ENCODE peak calls at places on chromosomes 5 and 9, in nine cellular contexts. R is Panc1; A is GM12864; U is CD4-positive, alpha-beta T cell; Q is lower lobe of right lung; W is brain microvascular endothelial cell; H is gastrocnemius medialis; I is AG09319; S is AG10803. M is an unnamed sample.

GRCh38 chr5:141800629-141801028 is 77.6 kb downstream of the PCDH1 start:
- DNase-seq in R (no peak), A (no peak), U (no peak), Q (no peak), W (no peak), H (no peak), I (peak; percentile 2), S (peak; percentile 15), M (no peak)

GRCh38 chr5:15850939-15851341 is 328.7 kb downstream of the MARCHF11 start:
- DNase-seq in R (no peak), A (no peak), U (no peak), Q (no peak), W (no peak), H (no peak), I (no peak), S (no peak), M (no peak)

GRCh38 chr5:154271936-154272514 is 81.5 kb downstream of the GALNT10 start:
- DNase-seq in R (no peak), A (no peak), U (no peak), Q (no peak), W (no peak), H (no peak), I (no peak), S (no peak), M (no peak)

GRCh38 chr5:175513726-175514125 is 35.4 kb downstream of the SFXN1 start:
- DNase-seq in R (no peak), A (no peak), U (no peak), Q (no peak), W (no peak), H (no peak), I (no peak), S (no peak), M (no peak)

GRCh38 chr9:86042226-86042625 is 57.1 kb downstream of the GOLM1 start:
- DNase-seq in R (no peak), A (no peak), U (no peak), Q (no peak), W (no peak), H (no peak), I (no peak), S (no peak), M (no peak)

GRCh38 chr5:148145916-148146315 is 22.4 kb upstream of the SPINK14 start:
- DNase-seq in R (no peak), A (no peak), U (no peak), Q (no peak), W (no peak), H (no peak), I (no peak), S (no peak), M (no peak)

GRCh38 chr9:118189615-118190014 is 485.4 kb downstream of the TLR4 start:
- DNase-seq in R (no peak), A (no peak), U (no peak), Q (no peak), W (no peak), H (no peak), I (no peak), S (no peak), M (no peak)

GRCh38 chr5:124619121-124619520 is 127.3 kb downstream of the ZNF608 start:
- DNase-seq in R (no peak), A (no peak), U (no peak), Q (no peak), W (no peak), H (no peak), I (no peak), S (no peak), M (no peak)

GRCh38 chr9:21660976-21661375 is 141.5 kb upstream of the MTAP start:
- DNase-seq in R (no peak), A (no peak), U (no peak), Q (no peak), W (no peak), H (no peak), I (peak; percentile 59), S (peak; percentile 61), M (no peak)
- TF ChIP-seq CTCF in R (no peak), A (no peak), U (no peak), Q (no peak), W (no peak), H (no peak), I (no peak), S (no peak), M (no peak)

GRCh38 chr5:59525310-59525709 is 368.2 kb downstream of the PDE4D start:
- DNase-seq in R (no peak), A (no peak), U (no peak), Q (no peak), W (no peak), H (no peak), I (no peak), S (no peak), M (no peak)

GRCh38 chr5:59528226-59528862 is 365.2 kb downstream of the PDE4D start:
- DNase-seq in R (no peak), A (no peak), U (no peak), Q (no peak), W (no peak), H (no peak), I (no peak), S (no peak), M (no peak)

GRCh38 chr5:59529286-59529685 is 364.2 kb downstream of the PDE4D start:
- DNase-seq in R (no peak), A (no peak), U (no peak), Q (no peak), W (no peak), H (no peak), I (no peak), S (no peak), M (no peak)

GRCh38 chr5:59522201-59522831 is 371.2 kb downstream of the PDE4D start:
- DNase-seq in R (no peak), A (no peak), U (no peak), Q (no peak), W (no peak), H (no peak), I (no peak), S (no peak), M (no peak)

GRCh38 chr5:59525957-59526356 is 367.6 kb downstream of the PDE4D start:
- DNase-seq in R (no peak), A (no peak), U (no peak), Q (no peak), W (peak; percentile 94), H (no peak), I (no peak), S (peak; percentile 55), M (no peak)
- TF ChIP-seq CTCF in R (no peak), A (no peak), U (no peak), Q (no peak), W (peak; percentile 34), H (no peak), I (no peak), S (no peak), M (no peak)

GRCh38 chr5:32876791-32877190 is 165.7 kb downstream of the NPR3 start:
- DNase-seq in R (no peak), A (no peak), U (no peak), Q (no peak), W (no peak), H (no peak), I (no peak), S (no peak), M (no peak)
- TF ChIP-seq CTCF in R (no peak), A (no peak), U (no peak), Q (no peak), W (no peak), H (no peak), I (no peak), S (no peak), M (no peak)

DNA sequence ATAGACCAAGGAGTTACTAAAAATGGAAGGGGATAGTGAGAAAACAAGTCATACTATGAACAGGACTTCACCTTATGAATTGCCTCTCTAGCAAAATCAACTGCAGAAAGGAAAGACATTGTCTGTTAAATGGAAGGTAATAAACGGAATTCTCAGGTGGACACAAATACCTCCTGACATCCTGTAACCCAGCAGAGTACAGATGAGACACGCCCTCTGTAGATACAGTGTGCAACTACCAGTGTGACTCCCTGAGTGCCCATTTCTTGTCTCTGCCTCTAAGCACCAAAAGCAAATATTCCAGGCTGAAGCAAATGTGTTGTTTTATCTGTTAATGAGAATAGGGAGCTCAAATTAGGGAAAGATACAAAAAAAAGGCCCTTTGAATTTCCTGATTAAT is 12.2 kb upstream of the PLPP1 start:
- DNase-seq in R (no peak), A (no peak), U (no peak), Q (no peak), W (no peak), H (no peak), I (no peak), S (no peak), M (no peak)
- TF ChIP-seq CTCF in R (no peak), A (peak; percentile 19), U (no peak), Q (no peak), W (no peak), H (no peak), I (no peak), S (no peak), M (no peak)

GRCh38 chr5:38515081-38515480 is 41.4 kb downstream of the LIFR start:
- DNase-seq in R (no peak), A (no peak), U (no peak), Q (no peak), W (no peak), H (no peak), I (no peak), S (no peak), M (no peak)
- TF ChIP-seq CTCF in R (no peak), A (no peak), U (no peak), Q (no peak), W (no peak), H (no peak), I (no peak), S (no peak), M (no peak)

GRCh38 chr9:94168203-94169000 is 84.1 kb downstream of the PTPDC1 start:
- DNase-seq in R (no peak), A (no peak), U (no peak), Q (no peak), W (no peak), H (no peak), I (no peak), S (peak; percentile 24), M (no peak)

GRCh38 chr9:94167376-94167775 is 83.1 kb downstream of the PTPDC1 start:
- DNase-seq in R (no peak), A (no peak), U (no peak), Q (no peak), W (no peak), H (no peak), I (no peak), S (no peak), M (no peak)

GRCh38 chr9:94165592-94166236 is 81.5 kb downstream of the PTPDC1 start:
- DNase-seq in R (peak; percentile 80), A (peak; percentile 93), U (peak; percentile 94), Q (peak; percentile 99), W (peak; percentile 98), H (peak; percentile 99), I (peak; percentile 98), S (peak; percentile 99), M (peak; percentile 99)

GRCh38 chr9:94166237-94167054 is 82.2 kb downstream of the PTPDC1 start:
- DNase-seq in R (peak; percentile 75), A (peak; percentile 98), U (peak; percentile 91), Q (peak; percentile 97), W (peak; percentile 97), H (peak; percentile 99), I (peak; percentile 98), S (peak; percentile 99), M (peak; percentile 95)

GRCh38 chr9:94167055-94167346 is 82.7 kb downstream of the PTPDC1 start:
- DNase-seq in R (peak; percentile 13), A (no peak), U (no peak), Q (no peak), W (no peak), H (no peak), I (no peak), S (no peak), M (no peak)
- TF ChIP-seq CTCF in R (no peak), A (no peak), U (no peak), Q (no peak), W (peak; percentile 12), H (no peak), I (peak; percentile 15), S (peak; percentile 40), M (no peak)

M was measured in GM13977.